ENCODE peak calls at places on chromosomes 2 and 18, in seven cellular contexts. T is GOT3; G is BJ; S is T-helper 9 cell; Z is stimulated activated CD8-positive, alpha-beta memory T cell treated with anti-CD3 and anti-CD28 coated beads, Interleukin-15, amount 100 ng/mL, for 24 hours; K is activated T-cell treated with anti-CD3 and anti-CD28 coated beads, Interleukin-2, amount 50 U/mL, for 72 hours; U is EL. B is an unnamed sample.

GRCh38 chr2:158204741-158205165 is 103.1 kb downstream of the UPP2 start:
- DNase-seq in T (no peak), U (peak), Z (no peak), G (no peak), K (no peak), S (no peak), B (no peak)

GRCh38 chr18:22871809-22872525 is 61.2 kb upstream of the RBBP8 start:
- DNase-seq in Z (no peak), U (peak), K (no peak), S (no peak), T (no peak), G (no peak), B (peak)

GRCh38 chr2:157572725-157573124 is 55.9 kb downstream of the ACVR1C start:
- DNase-seq in T (no peak), Z (no peak), S (no peak), G (no peak), K (peak), U (no peak), B (no peak)

GRCh38 chr2:40448476-40449079 is 3.3 kb downstream of the SLC8A1 start:
- DNase-seq in U (peak), G (no peak), K (peak), T (no peak), S (no peak), Z (no peak), B (no peak)

GRCh38 chr2:21070322-21071257 is 26.7 kb upstream of the APOB start:
- DNase-seq in Z (no peak), K (no peak), G (no peak), T (no peak), U (no peak), S (no peak), B (no peak)

GRCh38 chr2:177989029-177989885 is 83.3 kb downstream of the PDE11A start:
- DNase-seq in K (no peak), Z (no peak), S (no peak), G (no peak), T (no peak), U (peak), B (no peak)

GRCh38 chr2:157466764-157467163 is 22.9 kb upstream of the CYTIP start:
- DNase-seq in S (no peak), U (no peak), G (no peak), K (peak), T (no peak), Z (no peak), B (no peak)

GRCh38 chr18:58213445-58213844 is 169.4 kb downstream of the NEDD4L start:
- DNase-seq in U (peak), S (no peak), T (no peak), K (no peak), G (peak), Z (no peak), B (no peak)

GRCh38 chr2:164066095-164066494 is 330.3 kb upstream of the FIGN start:
- DNase-seq in G (no peak), S (no peak), K (no peak), U (no peak), Z (no peak), T (no peak), B (no peak)

GRCh38 chr2:20182241-20182931 is 42.5 kb downstream of the SDC1 start:
- DNase-seq in G (no peak), K (no peak), T (peak), Z (no peak), U (peak), S (no peak), B (no peak)

GRCh38 chr2:1588994-1589611 is 155.2 kb downstream of the PXDN start:
- DNase-seq in U (peak), S (no peak), T (no peak), Z (no peak), K (no peak), G (no peak), B (no peak)

GRCh38 chr2:213627835-213628234 is 343.6 kb downstream of the SPAG16 start:
- DNase-seq in U (no peak), G (no peak), K (no peak), S (no peak), Z (no peak), T (no peak), B (no peak)

GRCh38 chr2:191675807-191676667 is 1.9 kb upstream of the NABP1 start:
- DNase-seq in Z (no peak), G (no peak), T (no peak), S (peak), K (peak), U (no peak), B (no peak)

GRCh38 chr2:35495182-35495581 is 860.4 kb upstream of the CRIM1 start:
- DNase-seq in S (no peak), K (no peak), Z (no peak), G (no peak), T (no peak), U (no peak), B (no peak)

GRCh38 chr2:105037572-105038382 is at the start of gene MRPS9:
- DNase-seq in Z (peak), T (peak), U (peak), K (peak), G (peak), S (peak), B (peak)

GRCh38 chr2:10053351-10053750 is 10.0 kb downstream of the KLF11 start:
- DNase-seq in K (no peak), T (no peak), G (no peak), Z (no peak), S (no peak), U (no peak), B (no peak)

GRCh38 chr2:201257941-201258665 is 2.2 kb upstream of the CASP8 start:
- DNase-seq in T (no peak), S (peak), K (peak), Z (no peak), U (peak), G (peak), B (peak)

GRCh38 chr2:54461251-54461650 is 5.1 kb downstream of the SPTBN1 start:
- DNase-seq in T (no peak), S (no peak), Z (no peak), K (no peak), U (no peak), G (no peak), B (no peak)

GRCh38 chr18:42936289-42936688 is 179.2 kb downstream of the RIT2 start:
- DNase-seq in G (no peak), Z (no peak), T (no peak), U (no peak), K (no peak), S (no peak), B (no peak)

GRCh38 chr18:54119524-54120019 is 104.9 kb downstream of the MBD2 start:
- DNase-seq in S (no peak), G (no peak), Z (no peak), U (peak), T (no peak), K (peak), B (peak)

GRCh38 chr2:112600634-112601033 is 16.2 kb downstream of the CHCHD5 start:
- DNase-seq in Z (no peak), U (no peak), S (no peak), G (no peak), K (no peak), T (no peak), B (no peak)

GRCh38 chr2:45210466-45211195 is 201.4 kb upstream of the SIX2 start:
- DNase-seq in S (no peak), T (no peak), G (no peak), K (no peak), U (no peak), Z (no peak), B (no peak)

GRCh38 chr2:30275256-30275655 is 43.9 kb downstream of the LBH start:
- DNase-seq in T (no peak), Z (no peak), U (no peak), S (no peak), G (no peak), K (no peak), B (no peak)

GRCh38 chr18:10926565-10927194 is 222.7 kb downstream of the PIEZO2 start:
- DNase-seq in G (no peak), T (no peak), Z (no peak), K (no peak), U (peak), S (no peak), B (no peak)

GRCh38 chr2:9991829-9992273 is 40.4 kb downstream of the GRHL1 start:
- DNase-seq in U (no peak), G (no peak), K (no peak), T (no peak), S (no peak), Z (no peak), B (no peak)

GRCh38 chr2:233519787-233520611 is 46.6 kb downstream of the USP40 start:
- DNase-seq in T (no peak), K (no peak), Z (no peak), U (no peak), G (no peak), S (no peak), B (no peak)

GRCh38 chr2:120053891-120054290 is 41.0 kb downstream of the EPB41L5 start:
- DNase-seq in S (no peak), T (no peak), U (peak), Z (no peak), G (no peak), K (no peak), B (no peak)

GRCh38 chr2:238030422-238031155 is 30.2 kb upstream of the SCLY start:
- DNase-seq in G (no peak), K (no peak), U (no peak), S (no peak), T (no peak), Z (no peak), B (no peak)

GRCh38 chr2:212535963-212536362 is 2.6 kb downstream of the ERBB4 start:
- DNase-seq in K (no peak), Z (no peak), U (no peak), T (no peak), G (no peak), S (no peak), B (no peak)

GRCh38 chr2:179558010-179558911 is 293.6 kb upstream of the SESTD1 start:
- DNase-seq in U (no peak), G (no peak), K (no peak), Z (no peak), T (no peak), S (no peak), B (no peak)

GRCh38 chr18:7492385-7492784 is 74.7 kb upstream of the PTPRM start:
- DNase-seq in K (no peak), G (no peak), S (no peak), U (no peak), T (no peak), Z (no peak), B (no peak)

GRCh38 chr2:240916571-240917008 is 10.5 kb downstream of the CROCC2 start:
- DNase-seq in T (peak), Z (no peak), S (no peak), U (peak), G (peak), K (no peak), B (no peak)

GRCh38 chr2:117771969-117772630 is 42.4 kb upstream of the DDX18 start:
- DNase-seq in K (no peak), G (no peak), S (no peak), Z (no peak), U (peak), T (no peak), B (no peak)

GRCh38 chr2:231037731-231038482 is 584 bp downstream of the C2orf72 start:
- DNase-seq in G (no peak), Z (no peak), S (no peak), K (no peak), U (peak), T (no peak), B (no peak)

GRCh38 chr2:158600155-158600802 is 143.5 kb downstream of the PKP4 start:
- DNase-seq in G (peak), S (no peak), K (no peak), T (no peak), U (peak), Z (no peak), B (no peak)

GRCh38 chr2:210477496-210477895 is 937 bp upstream of the LANCL1 start:
- DNase-seq in K (peak), Z (no peak), S (no peak), T (no peak), G (peak), U (peak), B (no peak)

B was measured in DMS79.